ENCODE peak calls at places on chromosomes 4 and X, in six cellular contexts. One of them, this sample, is unnamed.

GRCh38 chr4:57053508-57053907 is 56.7 kb downstream of the IGFBP7 start:
- DNase-seq in WERI-Rb-1: no peak
- DNase-seq in CD8-positive, alpha-beta memory T cell: no peak
- DNase-seq in esophagus squamous epithelium: no peak
- DNase-seq in cardiac muscle cell: peak; percentile 61
- DNase-seq in suprapubic skin: no peak
- DNase-seq in this sample: no peak

GRCh38 chrX:11187001-11187400 is 75.9 kb downstream of the HCCS start:
- DNase-seq in WERI-Rb-1: no peak
- DNase-seq in CD8-positive, alpha-beta memory T cell: no peak
- DNase-seq in esophagus squamous epithelium: no peak
- DNase-seq in cardiac muscle cell: no peak
- DNase-seq in suprapubic skin: no peak
- DNase-seq in this sample: no peak

GRCh38 chrX:1361275-1361674 is 24.7 kb downstream of the IL3RA start:
- DNase-seq in WERI-Rb-1: no peak
- DNase-seq in CD8-positive, alpha-beta memory T cell: no peak
- DNase-seq in esophagus squamous epithelium: no peak
- DNase-seq in cardiac muscle cell: no peak
- DNase-seq in suprapubic skin: no peak
- DNase-seq in this sample: no peak

GRCh38 chrX:40090961-40091360 is 6.8 kb downstream of the BCOR start:
- DNase-seq in WERI-Rb-1: no peak
- DNase-seq in CD8-positive, alpha-beta memory T cell: no peak
- DNase-seq in esophagus squamous epithelium: no peak
- DNase-seq in cardiac muscle cell: no peak
- DNase-seq in suprapubic skin: no peak
- DNase-seq in this sample: no peak

GRCh38 chr4:105714932-105715331 is 6.3 kb downstream of the GSTCD start:
- DNase-seq in WERI-Rb-1: no peak
- DNase-seq in CD8-positive, alpha-beta memory T cell: no peak
- DNase-seq in esophagus squamous epithelium: no peak
- DNase-seq in cardiac muscle cell: peak; percentile 5
- DNase-seq in suprapubic skin: no peak
- DNase-seq in this sample: no peak

GRCh38 chr4:120685756-120686278 is 236.7 kb downstream of the PRDM5 start:
- DNase-seq in WERI-Rb-1: no peak
- DNase-seq in CD8-positive, alpha-beta memory T cell: no peak
- DNase-seq in esophagus squamous epithelium: no peak
- DNase-seq in cardiac muscle cell: peak; percentile 76
- DNase-seq in suprapubic skin: no peak
- DNase-seq in this sample: no peak

GRCh38 chrX:48864210-48864609 is 28.8 kb upstream of the PCSK1N start:
- DNase-seq in WERI-Rb-1: no peak
- DNase-seq in CD8-positive, alpha-beta memory T cell: no peak
- DNase-seq in esophagus squamous epithelium: no peak
- DNase-seq in cardiac muscle cell: peak; percentile 48
- DNase-seq in suprapubic skin: no peak
- DNase-seq in this sample: no peak

GRCh38 chrX:48956728-48957414 is 536 bp downstream of the OTUD5 start:
- DNase-seq in WERI-Rb-1: no peak
- DNase-seq in CD8-positive, alpha-beta memory T cell: peak; percentile 45
- DNase-seq in esophagus squamous epithelium: no peak
- DNase-seq in cardiac muscle cell: peak; percentile 6
- DNase-seq in suprapubic skin: peak; percentile 74
- DNase-seq in this sample: peak; percentile 28

GRCh38 chr4:8860892-8861575 is 10.6 kb downstream of the HMX1 start:
- DNase-seq in WERI-Rb-1: no peak
- DNase-seq in CD8-positive, alpha-beta memory T cell: no peak
- DNase-seq in esophagus squamous epithelium: no peak
- DNase-seq in cardiac muscle cell: no peak
- DNase-seq in suprapubic skin: no peak
- DNase-seq in this sample: no peak

GRCh38 chrX:116181300-116181699 is 10.8 kb downstream of the AGTR2 start:
- DNase-seq in WERI-Rb-1: no peak
- DNase-seq in CD8-positive, alpha-beta memory T cell: no peak
- DNase-seq in esophagus squamous epithelium: no peak
- DNase-seq in cardiac muscle cell: no peak
- DNase-seq in suprapubic skin: no peak
- DNase-seq in this sample: no peak

GRCh38 chrX:54495814-54496516 is at the start of gene FGD1:
- DNase-seq in WERI-Rb-1: peak; percentile 75
- DNase-seq in CD8-positive, alpha-beta memory T cell: peak; percentile 6
- DNase-seq in esophagus squamous epithelium: no peak
- DNase-seq in cardiac muscle cell: peak; percentile 71
- DNase-seq in suprapubic skin: peak; percentile 76
- DNase-seq in this sample: peak; percentile 65

GRCh38 chrX:110381216-110381615 is 22.6 kb downstream of the RTL9 start:
- DNase-seq in WERI-Rb-1: no peak
- DNase-seq in CD8-positive, alpha-beta memory T cell: no peak
- DNase-seq in esophagus squamous epithelium: no peak
- DNase-seq in cardiac muscle cell: peak; percentile 30
- DNase-seq in suprapubic skin: no peak
- DNase-seq in this sample: no peak

GRCh38 chr4:107913283-107913899 is 18.0 kb upstream of the CYP2U1 start:
- DNase-seq in WERI-Rb-1: peak; percentile 50
- DNase-seq in CD8-positive, alpha-beta memory T cell: no peak
- DNase-seq in esophagus squamous epithelium: no peak
- DNase-seq in cardiac muscle cell: peak; percentile 88
- DNase-seq in suprapubic skin: no peak
- DNase-seq in this sample: peak; percentile 47

GRCh38 chr4:99471896-99472295 is 36.8 kb upstream of the ADH7 start:
- DNase-seq in WERI-Rb-1: no peak
- DNase-seq in CD8-positive, alpha-beta memory T cell: no peak
- DNase-seq in esophagus squamous epithelium: no peak
- DNase-seq in cardiac muscle cell: no peak
- DNase-seq in suprapubic skin: no peak
- DNase-seq in this sample: no peak

GRCh38 chr4:99861120-99861905 is 32.9 kb downstream of the LAMTOR3 start:
- DNase-seq in WERI-Rb-1: no peak
- DNase-seq in CD8-positive, alpha-beta memory T cell: no peak
- DNase-seq in esophagus squamous epithelium: no peak
- DNase-seq in cardiac muscle cell: no peak
- DNase-seq in suprapubic skin: no peak
- DNase-seq in this sample: no peak

GRCh38 chrX:2387614-2388239 is 113.0 kb downstream of the DHRSX start:
- DNase-seq in WERI-Rb-1: no peak
- DNase-seq in CD8-positive, alpha-beta memory T cell: no peak
- DNase-seq in esophagus squamous epithelium: no peak
- DNase-seq in cardiac muscle cell: peak; percentile 55
- DNase-seq in suprapubic skin: no peak
- DNase-seq in this sample: no peak

GRCh38 chr4:102411416-102411815 is 66.1 kb upstream of the SLC39A8 start:
- DNase-seq in WERI-Rb-1: no peak
- DNase-seq in CD8-positive, alpha-beta memory T cell: no peak
- DNase-seq in esophagus squamous epithelium: no peak
- DNase-seq in cardiac muscle cell: no peak
- DNase-seq in suprapubic skin: no peak
- DNase-seq in this sample: no peak

GRCh38 chr4:16692493-16692892 is 206.0 kb downstream of the LDB2 start:
- DNase-seq in WERI-Rb-1: no peak
- DNase-seq in CD8-positive, alpha-beta memory T cell: no peak
- DNase-seq in esophagus squamous epithelium: no peak
- DNase-seq in cardiac muscle cell: no peak
- DNase-seq in suprapubic skin: no peak
- DNase-seq in this sample: no peak

GRCh38 chrX:120358687-120359086 is 3.2 kb upstream of the ATP1B4 start:
- DNase-seq in WERI-Rb-1: no peak
- DNase-seq in CD8-positive, alpha-beta memory T cell: no peak
- DNase-seq in esophagus squamous epithelium: no peak
- DNase-seq in cardiac muscle cell: no peak
- DNase-seq in suprapubic skin: no peak
- DNase-seq in this sample: no peak

GRCh38 chrX:37476571-37477188 is 94.8 kb upstream of the LANCL3 start:
- DNase-seq in WERI-Rb-1: no peak
- DNase-seq in CD8-positive, alpha-beta memory T cell: no peak
- DNase-seq in esophagus squamous epithelium: no peak
- DNase-seq in cardiac muscle cell: no peak
- DNase-seq in suprapubic skin: no peak
- DNase-seq in this sample: no peak

GRCh38 chrX:111728096-111728495 is 47.1 kb downstream of the ALG13 start:
- DNase-seq in WERI-Rb-1: no peak
- DNase-seq in CD8-positive, alpha-beta memory T cell: no peak
- DNase-seq in esophagus squamous epithelium: no peak
- DNase-seq in cardiac muscle cell: no peak
- DNase-seq in suprapubic skin: no peak
- DNase-seq in this sample: no peak

GRCh38 chr4:83207497-83208105 is 77.0 kb downstream of the COQ2 start:
- DNase-seq in WERI-Rb-1: no peak
- DNase-seq in CD8-positive, alpha-beta memory T cell: no peak
- DNase-seq in esophagus squamous epithelium: no peak
- DNase-seq in cardiac muscle cell: peak; percentile 95
- DNase-seq in suprapubic skin: no peak
- DNase-seq in this sample: no peak

GRCh38 chrX:129875669-129876068 is 30.3 kb upstream of the UTP14A start:
- DNase-seq in WERI-Rb-1: no peak
- DNase-seq in CD8-positive, alpha-beta memory T cell: no peak
- DNase-seq in esophagus squamous epithelium: no peak
- DNase-seq in cardiac muscle cell: peak; percentile 69
- DNase-seq in suprapubic skin: no peak
- DNase-seq in this sample: no peak

GRCh38 chrX:147376601-147377387 is 534.9 kb upstream of the FMR1 start:
- DNase-seq in WERI-Rb-1: no peak
- DNase-seq in CD8-positive, alpha-beta memory T cell: no peak
- DNase-seq in esophagus squamous epithelium: no peak
- DNase-seq in cardiac muscle cell: no peak
- DNase-seq in suprapubic skin: no peak
- DNase-seq in this sample: peak; percentile 65

GRCh38 chr4:107814758-107815552 is 9.8 kb upstream of the SGMS2 start:
- DNase-seq in WERI-Rb-1: no peak
- DNase-seq in CD8-positive, alpha-beta memory T cell: no peak
- DNase-seq in esophagus squamous epithelium: no peak
- DNase-seq in cardiac muscle cell: peak; percentile 34
- DNase-seq in suprapubic skin: no peak
- DNase-seq in this sample: no peak

GRCh38 chrX:43595931-43596330 is 60.2 kb upstream of the MAOA start:
- DNase-seq in WERI-Rb-1: no peak
- DNase-seq in CD8-positive, alpha-beta memory T cell: no peak
- DNase-seq in esophagus squamous epithelium: no peak
- DNase-seq in cardiac muscle cell: peak; percentile 58
- DNase-seq in suprapubic skin: no peak
- DNase-seq in this sample: no peak

GRCh38 chr4:8167815-8168214 is 9.2 kb upstream of the ABLIM2 start:
- DNase-seq in WERI-Rb-1: no peak
- DNase-seq in CD8-positive, alpha-beta memory T cell: no peak
- DNase-seq in esophagus squamous epithelium: no peak
- DNase-seq in cardiac muscle cell: no peak
- DNase-seq in suprapubic skin: no peak
- DNase-seq in this sample: peak; percentile 40

GRCh38 chr4:84927428-84927827 is 39.1 kb downstream of the WDFY3 start:
- DNase-seq in WERI-Rb-1: peak; percentile 31
- DNase-seq in CD8-positive, alpha-beta memory T cell: no peak
- DNase-seq in esophagus squamous epithelium: no peak
- DNase-seq in cardiac muscle cell: no peak
- DNase-seq in suprapubic skin: no peak
- DNase-seq in this sample: no peak

GRCh38 chr4:54322817-54323417 is 93.8 kb downstream of the PDGFRA start:
- DNase-seq in WERI-Rb-1: peak; percentile 63
- DNase-seq in CD8-positive, alpha-beta memory T cell: no peak
- DNase-seq in esophagus squamous epithelium: no peak
- DNase-seq in cardiac muscle cell: peak; percentile 70
- DNase-seq in suprapubic skin: no peak
- DNase-seq in this sample: peak; percentile 79

GRCh38 chrX:41553688-41554087 is 106.5 kb downstream of the NYX start:
- DNase-seq in WERI-Rb-1: no peak
- DNase-seq in CD8-positive, alpha-beta memory T cell: no peak
- DNase-seq in esophagus squamous epithelium: no peak
- DNase-seq in cardiac muscle cell: no peak
- DNase-seq in suprapubic skin: no peak
- DNase-seq in this sample: no peak

GRCh38 chr4:147303506-147303905 is 177.4 kb upstream of the EDNRA start:
- DNase-seq in WERI-Rb-1: no peak
- DNase-seq in CD8-positive, alpha-beta memory T cell: no peak
- DNase-seq in esophagus squamous epithelium: no peak
- DNase-seq in cardiac muscle cell: no peak
- DNase-seq in suprapubic skin: no peak
- DNase-seq in this sample: no peak

DNA sequence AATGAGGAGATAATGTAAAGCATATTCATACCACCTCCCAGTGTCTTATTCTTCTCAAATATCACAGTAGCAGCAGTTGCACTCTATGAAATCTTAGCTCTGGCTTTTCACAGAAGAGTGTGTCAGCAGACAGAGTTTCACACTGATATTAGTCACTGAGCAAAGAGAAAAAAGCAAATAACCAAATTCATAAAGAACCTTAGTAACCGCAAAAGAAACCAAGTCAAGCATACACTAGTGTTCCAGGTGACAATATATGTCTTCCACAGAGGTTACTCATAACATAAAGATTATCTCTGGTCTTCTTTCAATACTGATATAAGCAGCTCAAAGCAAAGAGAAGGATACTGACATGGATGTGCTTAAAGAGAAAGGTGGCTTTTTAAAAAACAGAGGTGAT is 181.7 kb upstream of the EDNRA start:
- DNase-seq in WERI-Rb-1: no peak
- DNase-seq in CD8-positive, alpha-beta memory T cell: no peak
- DNase-seq in esophagus squamous epithelium: no peak
- DNase-seq in cardiac muscle cell: no peak
- DNase-seq in suprapubic skin: no peak
- DNase-seq in this sample: no peak
- H3K4me3 ChIP-seq in WERI-Rb-1: no peak overlapping the region
- H3K4me3 ChIP-seq in CD8-positive, alpha-beta memory T cell: no peak overlapping the region
- H3K4me3 ChIP-seq in esophagus squamous epithelium: no peak overlapping the region
- H3K4me3 ChIP-seq in cardiac muscle cell: no peak overlapping the region
- H3K4me3 ChIP-seq in suprapubic skin: no peak overlapping the region
- H3K4me3 ChIP-seq in this sample: no peak overlapping the region

GRCh38 chr4:38204317-38205060 is 244.3 kb downstream of the PTTG2 start:
- DNase-seq in WERI-Rb-1: no peak
- DNase-seq in CD8-positive, alpha-beta memory T cell: no peak
- DNase-seq in esophagus squamous epithelium: no peak
- DNase-seq in cardiac muscle cell: no peak
- DNase-seq in suprapubic skin: no peak
- DNase-seq in this sample: no peak
- H3K27ac ChIP-seq in WERI-Rb-1: no peak overlapping the region
- H3K27ac ChIP-seq in CD8-positive, alpha-beta memory T cell: no peak overlapping the region
- H3K27ac ChIP-seq in esophagus squamous epithelium: peak overlapping the region; percentile 80
- H3K27ac ChIP-seq in cardiac muscle cell: no peak overlapping the region
- H3K27ac ChIP-seq in suprapubic skin: no peak overlapping the region
- H3K27ac ChIP-seq in this sample: no peak overlapping the region

DNA sequence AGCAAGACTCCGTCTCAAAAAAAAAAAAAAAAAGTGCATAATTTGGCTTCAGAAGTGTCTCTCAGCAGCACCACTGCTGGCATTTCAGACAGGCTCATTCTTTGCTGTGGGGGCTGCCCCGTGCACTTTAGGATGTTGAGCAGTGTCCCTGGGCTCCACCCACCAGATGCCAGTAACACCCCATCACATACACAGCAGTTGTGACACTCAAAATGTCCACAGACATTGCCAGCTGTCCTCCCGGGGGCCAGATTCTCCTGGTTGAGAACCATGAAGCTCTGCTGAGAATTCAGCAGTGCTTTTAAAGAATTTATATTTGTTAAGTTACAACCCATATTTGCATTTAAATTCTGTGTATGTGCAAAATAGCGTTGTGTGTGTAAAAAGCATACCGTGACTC is 19.3 kb upstream of the CLCN4 start:
- DNase-seq in WERI-Rb-1: no peak
- DNase-seq in CD8-positive, alpha-beta memory T cell: no peak
- DNase-seq in esophagus squamous epithelium: no peak
- DNase-seq in cardiac muscle cell: no peak
- DNase-seq in suprapubic skin: no peak
- DNase-seq in this sample: no peak
- H3K36me3 ChIP-seq in WERI-Rb-1: no peaks in the 10 kb centered on the region
- H3K36me3 ChIP-seq in CD8-positive, alpha-beta memory T cell: no peaks in the 10 kb centered on the region
- H3K36me3 ChIP-seq in esophagus squamous epithelium: peaks cover 11% of the 10 kb centered on the region
- H3K36me3 ChIP-seq in cardiac muscle cell: peaks cover 2% of the 10 kb centered on the region
- H3K36me3 ChIP-seq in suprapubic skin: peaks cover 45% of the 10 kb centered on the region
- H3K36me3 ChIP-seq in this sample: no peaks in the 10 kb centered on the region

GRCh38 chr4:111399523-111400135 is 745.6 kb upstream of the FAM241A start:
- DNase-seq in WERI-Rb-1: no peak
- DNase-seq in CD8-positive, alpha-beta memory T cell: no peak
- DNase-seq in esophagus squamous epithelium: no peak
- DNase-seq in cardiac muscle cell: no peak
- DNase-seq in suprapubic skin: no peak
- DNase-seq in this sample: no peak
- H3K4me3 ChIP-seq in WERI-Rb-1: no peak overlapping the region
- H3K4me3 ChIP-seq in CD8-positive, alpha-beta memory T cell: no peak overlapping the region
- H3K4me3 ChIP-seq in esophagus squamous epithelium: no peak overlapping the region
- H3K4me3 ChIP-seq in cardiac muscle cell: no peak overlapping the region
- H3K4me3 ChIP-seq in suprapubic skin: no peak overlapping the region
- H3K4me3 ChIP-seq in this sample: no peak overlapping the region

This sample was measured in testis.